ENCODE peak calls at places on chromosomes 5 and 9, in seven cellular contexts. K is RWPE1, Y is NCI-H446, I is AG04449, V is T follicular helper cell, F is HuH-7.5, H is Calu3. X is an unnamed sample.

GRCh38 chr5:173971681-173972080 is 17.3 kb upstream of the C5orf47 start:
- DNase-seq in K (no peak), Y (no peak), I (no peak), V (no peak), F (no peak), H (no peak), X (no peak)

GRCh38 chr9:11805969-11806368 is 887.2 kb upstream of the TYRP1 start:
- DNase-seq in K (no peak), Y (no peak), I (no peak), V (no peak), F (no peak), H (no peak), X (no peak)

GRCh38 chr5:175354961-175355360 is 89.0 kb downstream of the DRD1 start:
- DNase-seq in K (no peak), Y (no peak), I (no peak), V (no peak), F (no peak), H (no peak), X (no peak)

GRCh38 chr9:36597412-36598178 is 24.9 kb downstream of the MELK start:
- DNase-seq in K (peak; percentile 50), Y (peak; percentile 17), I (no peak), V (no peak), F (peak; percentile 67), H (no peak), X (no peak)

GRCh38 chr9:7935666-7936065 is 136.1 kb upstream of the DMAC1 start:
- DNase-seq in K (no peak), Y (no peak), I (no peak), V (no peak), F (no peak), H (no peak), X (no peak)

GRCh38 chr9:122382901-122383850 is 12.4 kb downstream of the PTGS1 start:
- DNase-seq in K (peak; percentile 60), Y (no peak), I (no peak), V (no peak), F (no peak), H (peak; percentile 26), X (no peak)

GRCh38 chr5:137648361-137648760 is 87.5 kb downstream of the KLHL3 start:
- DNase-seq in K (no peak), Y (peak; percentile 71), I (no peak), V (no peak), F (no peak), H (no peak), X (no peak)

GRCh38 chr9:36731576-36731975 is 158.9 kb downstream of the MELK start:
- DNase-seq in K (no peak), Y (no peak), I (no peak), V (no peak), F (no peak), H (no peak), X (no peak)

GRCh38 chr5:87850843-87851242 is 417.8 kb downstream of the TMEM161B start:
- DNase-seq in K (no peak), Y (no peak), I (no peak), V (no peak), F (no peak), H (no peak), X (no peak)

GRCh38 chr5:6829150-6829784 is 116.0 kb downstream of the TENT4A start:
- DNase-seq in K (no peak), Y (no peak), I (peak; percentile 10), V (no peak), F (no peak), H (no peak), X (peak; percentile 54)

GRCh38 chr9:75734802-75735201 is 155.7 kb upstream of the PCSK5 start:
- DNase-seq in K (no peak), Y (no peak), I (no peak), V (no peak), F (no peak), H (no peak), X (no peak)

X was measured in stimulated activated naive CD8-positive, alpha-beta T cell treated with anti-CD3 and anti-CD28 coated beads, Interleukin-15, amount 100 ng/mL, for 72 hours.